ENCODE peak calls at places on chromosomes 1 and 21, in eight cellular contexts. F is K562, G is HCT116, T is Panc1, E is HepG2, J is GM23338, Z is GM12878, K is upper lobe of left lung. Q is an unnamed sample. For H3K4me1, the result is how much of the 10 kb centered on the place peaks cover.

GRCh38 chr1:237042892-237043576 is 1.1 kb downstream of the RYR2 start:
- ATAC-seq in F (no peak), G (no peak), T (no peak), E (no peak), J (peak), Z (no peak), K (peak), Q (peak)

GRCh38 chr1:68293609-68294353 is 61.5 kb upstream of the WLS start:
- ATAC-seq in F (no peak), G (no peak), T (no peak), E (no peak), J (peak), Z (no peak), K (no peak), Q (peak)

GRCh38 chr1:12316331-12316730 is 86.5 kb downstream of the VPS13D start:
- ATAC-seq in F (no peak), G (no peak), T (no peak), E (no peak), J (no peak), Z (no peak), K (no peak), Q (peak)

GRCh38 chr1:155177192-155177917 is 3.7 kb downstream of the TRIM46 start:
- ATAC-seq in F (no peak), G (no peak), T (no peak), E (no peak), J (no peak), Z (no peak), K (peak), Q (no peak)

GRCh38 chr21:37415938-37416337 is 49.4 kb downstream of the DYRK1A start:
- ATAC-seq in F (peak), G (no peak), T (no peak), E (no peak), J (no peak), Z (no peak), K (no peak), Q (no peak)

GRCh38 chr21:32329331-32329730 is 30.7 kb downstream of the MRAP start:
- ATAC-seq in F (no peak), G (no peak), T (no peak), E (no peak), J (no peak), Z (no peak), K (peak), Q (peak)

GRCh38 chr1:161359316-161359715 is 8.4 kb downstream of the CFAP126 start:
- ATAC-seq in F (no peak), G (no peak), T (no peak), E (no peak), J (no peak), Z (no peak), K (no peak), Q (no peak)

GRCh38 chr1:202561240-202561639 is 149.0 kb downstream of the SYT2 start:
- ATAC-seq in F (no peak), G (no peak), T (no peak), E (no peak), J (no peak), Z (no peak), K (no peak), Q (no peak)

GRCh38 chr1:52203935-52204625 is 62.2 kb downstream of the ZFYVE9 start:
- ATAC-seq in F (peak), G (no peak), T (no peak), E (no peak), J (no peak), Z (no peak), K (no peak), Q (no peak)

GRCh38 chr1:171668372-171668771 is 15.9 kb upstream of the MYOC start:
- ATAC-seq in F (no peak), G (no peak), T (no peak), E (no peak), J (no peak), Z (no peak), K (no peak), Q (no peak)

GRCh38 chr1:15249032-15249601 is 2.1 kb downstream of the FHAD1 start:
- ATAC-seq in F (no peak), G (no peak), T (no peak), E (no peak), J (no peak), Z (peak), K (no peak), Q (no peak)

GRCh38 chr1:24572301-24572700 is 16.4 kb downstream of the NCMAP start:
- ATAC-seq in F (peak), G (no peak), T (no peak), E (no peak), J (no peak), Z (peak), K (no peak), Q (no peak)

GRCh38 chr21:45264146-45264918 is 23.4 kb downstream of the POFUT2 start:
- ATAC-seq in F (no peak), G (no peak), T (no peak), E (no peak), J (no peak), Z (no peak), K (no peak), Q (no peak)

GRCh38 chr21:45169001-45169400 is 94.6 kb downstream of the ADARB1 start:
- ATAC-seq in F (peak), G (no peak), T (no peak), E (no peak), J (peak), Z (no peak), K (no peak), Q (no peak)

GRCh38 chr1:26529405-26529654 is 231 bp upstream of the RPS6KA1 start:
- ATAC-seq in F (no peak), G (peak), T (peak), E (no peak), J (peak), Z (no peak), K (no peak), Q (peak)

GRCh38 chr1:41678141-41678878 is 193.8 kb upstream of the EDN2 start:
- ATAC-seq in F (no peak), G (no peak), T (no peak), E (no peak), J (no peak), Z (peak), K (no peak), Q (peak)

GRCh38 chr1:223140551-223140950 is 2.5 kb downstream of the TLR5 start:
- ATAC-seq in F (no peak), G (no peak), T (no peak), E (no peak), J (no peak), Z (no peak), K (no peak), Q (no peak)

GRCh38 chr1:22207605-22208264 is 64.8 kb upstream of the WNT4 start:
- ATAC-seq in F (no peak), G (no peak), T (peak), E (no peak), J (peak), Z (no peak), K (no peak), Q (no peak)

GRCh38 chr1:226675720-226676357 is 63.2 kb downstream of the ITPKB start:
- ATAC-seq in F (no peak), G (no peak), T (no peak), E (no peak), J (no peak), Z (peak), K (no peak), Q (no peak)

GRCh38 chr1:226602186-226603029 is 53.8 kb downstream of the STUM start:
- ATAC-seq in F (no peak), G (no peak), T (no peak), E (no peak), J (no peak), Z (no peak), K (peak), Q (peak)

GRCh38 chr21:28949318-28949717 is 43.4 kb downstream of the LTN1 start:
- ATAC-seq in F (no peak), G (no peak), T (no peak), E (no peak), J (no peak), Z (no peak), K (no peak), Q (no peak)

GRCh38 chr1:111227434-111227833 is at the start of gene CHI3L2:
- ATAC-seq in F (no peak), G (no peak), T (no peak), E (no peak), J (no peak), Z (no peak), K (no peak), Q (peak)

GRCh38 chr1:204723131-204723787 is 37.7 kb upstream of the LRRN2 start:
- ATAC-seq in F (peak), G (no peak), T (no peak), E (no peak), J (no peak), Z (peak), K (no peak), Q (no peak)

GRCh38 chr1:8197493-8198282 is 120.2 kb upstream of the SLC45A1 start:
- ATAC-seq in F (peak), G (peak), T (peak), E (peak), J (no peak), Z (no peak), K (peak), Q (peak)

GRCh38 chr1:15951341-15952153 is 24.4 kb downstream of the ZBTB17 start:
- ATAC-seq in F (peak), G (no peak), T (no peak), E (no peak), J (peak), Z (peak), K (no peak), Q (no peak)

GRCh38 chr1:7352974-7353373 is 418.1 kb upstream of the VAMP3 start:
- ATAC-seq in F (no peak), G (no peak), T (no peak), E (no peak), J (no peak), Z (no peak), K (no peak), Q (no peak)

GRCh38 chr1:5348732-5349465 is 643.3 kb downstream of the NPHP4 start:
- ATAC-seq in F (no peak), G (no peak), T (no peak), E (no peak), J (no peak), Z (no peak), K (no peak), Q (no peak)

GRCh38 chr1:89863165-89863835 is 42.5 kb downstream of the LRRC8D start:
- ATAC-seq in F (no peak), G (no peak), T (no peak), E (no peak), J (peak), Z (no peak), K (no peak), Q (no peak)

GRCh38 chr1:226814751-226815496 is 55.5 kb upstream of the PSEN2 start:
- ATAC-seq in F (peak), G (peak), T (peak), E (no peak), J (no peak), Z (no peak), K (peak), Q (peak)

GRCh38 chr1:176522310-176522846 is 59.4 kb downstream of the PAPPA2 start:
- ATAC-seq in F (no peak), G (no peak), T (no peak), E (no peak), J (no peak), Z (no peak), K (no peak), Q (no peak)

DNA sequence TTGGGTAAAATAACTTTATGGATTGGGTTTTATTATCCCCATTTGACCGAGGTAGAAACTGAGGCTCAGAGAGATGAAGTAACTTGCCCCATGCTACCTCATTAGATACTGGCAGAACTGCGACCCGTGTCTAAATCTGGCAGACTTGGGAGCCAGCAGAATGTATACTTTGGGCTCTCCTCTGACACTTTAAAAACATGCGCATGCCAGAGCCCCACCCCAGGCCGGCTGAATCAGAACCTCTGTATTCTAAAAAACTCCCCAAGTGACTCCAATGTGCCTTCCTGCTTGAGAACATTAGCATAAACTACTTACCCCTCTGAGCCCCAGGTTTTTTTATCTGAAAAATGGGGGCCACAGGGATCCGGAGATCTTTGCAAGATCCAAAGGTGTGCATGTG is 344.6 kb upstream of the USP24 start:
- ATAC-seq in F (no peak), G (no peak), T (no peak), E (no peak), J (no peak), Z (no peak), K (no peak), Q (no peak)
- TF ChIP-seq POLR2AphosphoS5 in F (no peak), G (no peak), T (no peak), E (no peak), J (no peak), Z (no peak), K (no peak), Q (no peak)

GRCh38 chr1:19443321-19443720 is 42.0 kb downstream of the CAPZB start:
- ATAC-seq in F (no peak), G (no peak), T (no peak), E (no peak), J (no peak), Z (no peak), K (no peak), Q (no peak)
- H3K4me1 ChIP-seq in F (under half), G (under half), T (half or more), E (half or more), J (half or more), Z (under half), K (half or more), Q (half or more)

GRCh38 chr1:37465596-37466517 is 8.5 kb upstream of the ZC3H12A start:
- ATAC-seq in F (no peak), G (no peak), T (no peak), E (no peak), J (no peak), Z (no peak), K (no peak), Q (no peak)
- TF ChIP-seq POLR2AphosphoS5 in F (no peak), G (no peak), T (no peak), E (no peak), J (no peak), Z (no peak), K (no peak), Q (no peak)

GRCh38 chr1:181104790-181105133 is 16.3 kb downstream of the IER5 start:
- ATAC-seq in F (no peak), G (peak), T (no peak), E (peak), J (peak), Z (no peak), K (peak), Q (peak)
- H3K4me1 ChIP-seq in F (half or more), G (half or more), T (half or more), E (half or more), J (half or more), Z (under half), K (under half), Q (under half)

GRCh38 chr1:212684076-212684475 is 15.6 kb downstream of the BATF3 start:
- ATAC-seq in F (no peak), G (no peak), T (no peak), E (no peak), J (no peak), Z (no peak), K (no peak), Q (no peak)

GRCh38 chr1:212684511-212685090 is 15.0 kb downstream of the BATF3 start:
- ATAC-seq in F (no peak), G (no peak), T (no peak), E (no peak), J (no peak), Z (no peak), K (no peak), Q (no peak)

GRCh38 chr1:212685429-212685828 is 14.2 kb downstream of the BATF3 start:
- ATAC-seq in F (no peak), G (no peak), T (no peak), E (no peak), J (no peak), Z (no peak), K (no peak), Q (no peak)

GRCh38 chr1:212680691-212681090 is 18.9 kb downstream of the BATF3 start:
- ATAC-seq in F (no peak), G (no peak), T (no peak), E (no peak), J (no peak), Z (no peak), K (no peak), Q (no peak)

GRCh38 chr1:212683357-212683722 is 16.3 kb downstream of the BATF3 start:
- ATAC-seq in F (peak), G (no peak), T (no peak), E (no peak), J (no peak), Z (peak), K (peak), Q (no peak)
- TF ChIP-seq POLR2AphosphoS5 in F (no peak), G (no peak), T (no peak), E (no peak), J (no peak), Z (no peak), K (peak), Q (no peak)

DNA sequence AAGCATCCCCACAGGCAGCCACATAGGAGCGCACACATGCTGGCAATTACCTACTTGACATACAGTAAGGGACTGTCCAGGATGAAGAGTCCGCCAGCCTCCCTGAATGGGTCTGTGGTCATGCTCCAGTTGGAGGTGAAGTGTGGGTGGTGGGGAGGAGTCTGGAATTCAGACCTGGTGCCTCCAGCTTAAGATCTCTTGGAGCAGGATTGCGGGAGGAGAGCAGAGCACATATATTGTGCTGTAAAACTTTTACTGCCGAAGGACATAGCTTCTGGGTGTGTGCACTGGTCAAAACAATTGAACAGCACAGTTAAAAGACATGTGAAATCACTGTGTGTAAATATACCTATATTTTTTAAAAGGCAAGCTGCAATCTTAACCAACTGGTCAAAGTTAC is 17.9 kb downstream of the STK40 start:
- ATAC-seq in F (no peak), G (no peak), T (no peak), E (no peak), J (no peak), Z (no peak), K (no peak), Q (no peak)
- H3K4me1 ChIP-seq in F (under half), G (under half), T (under half), E (under half), J (under half), Z (under half), K (under half), Q (under half)

GRCh38 chr1:33396188-33397124 is 34.4 kb downstream of the PHC2 start:
- ATAC-seq in F (peak), G (no peak), T (no peak), E (no peak), J (no peak), Z (no peak), K (peak), Q (no peak)
- TF ChIP-seq POLR2AphosphoS5 in F (peak), G (peak), T (no peak), E (no peak), J (no peak), Z (no peak), K (no peak), Q (no peak)